ENCODE peak calls at places on chromosomes 13 and 19, in four cellular contexts. One of them, this sample, is unnamed.

GRCh38 chr19:44282846-44283245 is 22.0 kb downstream of the ZNF235 start:
- DNase-seq in naive B cell: no peak
- DNase-seq in PC-9: peak; percentile 55
- DNase-seq in iPS-NIHi11: no peak
- DNase-seq in this sample: no peak

GRCh38 chr13:43309301-43309700 is 285.9 kb downstream of the DNAJC15 start:
- DNase-seq in naive B cell: no peak
- DNase-seq in PC-9: no peak
- DNase-seq in iPS-NIHi11: no peak
- DNase-seq in this sample: peak; percentile 16

GRCh38 chr13:67238277-67238859 is 8.2 kb upstream of the PCDH9 start:
- DNase-seq in iPS-NIHi11: no peak
- DNase-seq in PC-9: no peak
- DNase-seq in naive B cell: peak; percentile 32
- DNase-seq in this sample: no peak

GRCh38 chr19:1158885-1159448 is 15.1 kb downstream of the SBNO2 start:
- DNase-seq in naive B cell: no peak
- DNase-seq in iPS-NIHi11: no peak
- DNase-seq in PC-9: no peak
- DNase-seq in this sample: no peak

GRCh38 chr19:41478875-41479756 is 36.2 kb downstream of the ERICH4 start:
- DNase-seq in PC-9: no peak
- DNase-seq in iPS-NIHi11: no peak
- DNase-seq in naive B cell: no peak
- DNase-seq in this sample: no peak

GRCh38 chr13:52104624-52105023 is 24.2 kb downstream of the NEK5 start:
- DNase-seq in PC-9: no peak
- DNase-seq in naive B cell: no peak
- DNase-seq in iPS-NIHi11: peak; percentile 23
- DNase-seq in this sample: peak; percentile 28

GRCh38 chr19:2371656-2372055 is 11.6 kb downstream of the TMPRSS9 start:
- DNase-seq in naive B cell: no peak
- DNase-seq in iPS-NIHi11: no peak
- DNase-seq in PC-9: no peak
- DNase-seq in this sample: peak; percentile 13

GRCh38 chr19:8639821-8640401 is 9.5 kb downstream of the NFILZ start:
- DNase-seq in iPS-NIHi11: no peak
- DNase-seq in naive B cell: no peak
- DNase-seq in PC-9: no peak
- DNase-seq in this sample: no peak

GRCh38 chr19:3554254-3555083 is 2.9 kb downstream of the MFSD12 start:
- DNase-seq in PC-9: no peak
- DNase-seq in iPS-NIHi11: no peak
- DNase-seq in naive B cell: no peak
- DNase-seq in this sample: no peak

GRCh38 chr19:2711175-2711936 is 8.9 kb upstream of the GNG7 start:
- DNase-seq in PC-9: no peak
- DNase-seq in iPS-NIHi11: no peak
- DNase-seq in naive B cell: peak; percentile 42
- DNase-seq in this sample: peak; percentile 57

GRCh38 chr19:31943305-31943704 is 402.1 kb upstream of the ZNF507 start:
- DNase-seq in naive B cell: no peak
- DNase-seq in PC-9: no peak
- DNase-seq in iPS-NIHi11: peak; percentile 29
- DNase-seq in this sample: no peak

GRCh38 chr13:19159761-19160420 is 21.7 kb downstream of the TUBA3C start:
- DNase-seq in iPS-NIHi11: no peak
- DNase-seq in naive B cell: no peak
- DNase-seq in PC-9: no peak
- DNase-seq in this sample: no peak

GRCh38 chr19:29479941-29480340 is 45.9 kb upstream of the VSTM2B start:
- DNase-seq in PC-9: no peak
- DNase-seq in naive B cell: no peak
- DNase-seq in iPS-NIHi11: no peak
- DNase-seq in this sample: no peak

GRCh38 chr13:75299913-75300862 is 181.8 kb downstream of the TBC1D4 start:
- DNase-seq in naive B cell: no peak
- DNase-seq in iPS-NIHi11: no peak
- DNase-seq in PC-9: no peak
- DNase-seq in this sample: peak; percentile 41

GRCh38 chr13:93260591-93260990 is 34.0 kb downstream of the GPC6 start:
- DNase-seq in iPS-NIHi11: no peak
- DNase-seq in naive B cell: no peak
- DNase-seq in PC-9: no peak
- DNase-seq in this sample: no peak

GRCh38 chr19:13744179-13744578 is 20.1 kb upstream of the MRI1 start:
- DNase-seq in PC-9: no peak
- DNase-seq in naive B cell: no peak
- DNase-seq in iPS-NIHi11: no peak
- DNase-seq in this sample: no peak

GRCh38 chr19:54162241-54162805 is 2.8 kb upstream of the LENG1 start:
- DNase-seq in PC-9: peak; percentile 81
- DNase-seq in naive B cell: peak; percentile 84
- DNase-seq in iPS-NIHi11: peak; percentile 65
- DNase-seq in this sample: no peak

GRCh38 chr13:75481176-75482069 is 546 bp downstream of the TBC1D4 start:
- DNase-seq in iPS-NIHi11: peak; percentile 35
- DNase-seq in PC-9: no peak
- DNase-seq in naive B cell: peak; percentile 27
- DNase-seq in this sample: no peak

GRCh38 chr13:27827646-27828045 is 35.4 kb downstream of the GSX1 start:
- DNase-seq in PC-9: no peak
- DNase-seq in iPS-NIHi11: no peak
- DNase-seq in naive B cell: no peak
- DNase-seq in this sample: no peak

GRCh38 chr19:2064788-2065524 is 13.9 kb upstream of the MKNK2 start:
- DNase-seq in naive B cell: no peak
- DNase-seq in iPS-NIHi11: no peak
- DNase-seq in PC-9: no peak
- DNase-seq in this sample: no peak

GRCh38 chr13:44425041-44425814 is 51.6 kb downstream of the SERP2 start:
- DNase-seq in PC-9: no peak
- DNase-seq in iPS-NIHi11: no peak
- DNase-seq in naive B cell: no peak
- DNase-seq in this sample: no peak

GRCh38 chr19:17539288-17540117 is 15.9 kb upstream of the COLGALT1 start:
- DNase-seq in naive B cell: peak; percentile 94
- DNase-seq in PC-9: peak; percentile 89
- DNase-seq in iPS-NIHi11: peak; percentile 98
- DNase-seq in this sample: peak; percentile 78

GRCh38 chr19:49587227-49587626 is 3.8 kb upstream of the PRR12 start:
- DNase-seq in iPS-NIHi11: no peak
- DNase-seq in naive B cell: no peak
- DNase-seq in PC-9: peak; percentile 10
- DNase-seq in this sample: no peak